ENCODE peak calls at places on chromosomes 12 and 14, in six cellular contexts. M, H, L, R, E and K are unnamed samples.

GRCh38 chr12:48890657-48891418 is 25.2 kb upstream of the RND1 start:
- DNase-seq in M (peak), H (peak), L (peak), R (peak), E (peak), K (peak)

GRCh38 chr12:133190176-133190575 is 8.9 kb downstream of the ZNF268 start:
- DNase-seq in M (no peak), H (no peak), L (no peak), R (no peak), E (no peak), K (no peak)

GRCh38 chr12:123983822-123984485 is 10.9 kb downstream of the ZNF664 start:
- DNase-seq in M (peak), H (peak), L (peak), R (peak), E (no peak), K (peak)

GRCh38 chr12:18811268-18811667 is 73.3 kb downstream of the CAPZA3 start:
- DNase-seq in M (no peak), H (no peak), L (no peak), R (no peak), E (no peak), K (no peak)

GRCh38 chr14:77648520-77649200 is 32.2 kb upstream of the SPTLC2 start:
- DNase-seq in M (no peak), H (no peak), L (no peak), R (no peak), E (no peak), K (no peak)

GRCh38 chr12:7139213-7139612 is 9.0 kb downstream of the CLSTN3 start:
- DNase-seq in M (no peak), H (no peak), L (no peak), R (no peak), E (no peak), K (no peak)

GRCh38 chr12:123223241-123223668 is 9.7 kb downstream of the MPHOSPH9 start:
- DNase-seq in M (no peak), H (no peak), L (no peak), R (no peak), E (no peak), K (no peak)

GRCh38 chr12:12934556-12934955 is 17.4 kb downstream of the GPRC5D start:
- DNase-seq in M (no peak), H (no peak), L (no peak), R (no peak), E (no peak), K (no peak)

GRCh38 chr12:96225003-96225855 is 31.1 kb downstream of the ELK3 start:
- DNase-seq in M (no peak), H (no peak), L (no peak), R (no peak), E (no peak), K (no peak)

GRCh38 chr14:56150645-56151345 is 32.6 kb downstream of the PELI2 start:
- DNase-seq in M (no peak), H (no peak), L (no peak), R (no peak), E (no peak), K (no peak)

GRCh38 chr12:218728-219590 is 5.0 kb upstream of the SLC6A12 start:
- DNase-seq in M (no peak), H (no peak), L (no peak), R (no peak), E (no peak), K (no peak)

GRCh38 chr12:12786716-12787601 is 1.5 kb downstream of the APOLD1 start:
- DNase-seq in M (no peak), H (peak), L (no peak), R (peak), E (peak), K (peak)

GRCh38 chr14:35374273-35374681 is 30.3 kb downstream of the NFKBIA start:
- DNase-seq in M (no peak), H (no peak), L (peak), R (peak), E (no peak), K (peak)

GRCh38 chr12:7869137-7869536 is 3.6 kb downstream of the SLC2A14 start:
- DNase-seq in M (no peak), H (no peak), L (no peak), R (no peak), E (no peak), K (no peak)

GRCh38 chr12:12788675-12789368 is 3.4 kb downstream of the APOLD1 start:
- DNase-seq in M (peak), H (peak), L (peak), R (peak), E (no peak), K (peak)

GRCh38 chr12:77325505-77325904 is 260.1 kb upstream of the E2F7 start:
- DNase-seq in M (no peak), H (no peak), L (no peak), R (no peak), E (peak), K (no peak)

GRCh38 chr12:106032141-106032925 is 106.4 kb downstream of the NUAK1 start:
- DNase-seq in M (no peak), H (no peak), L (no peak), R (peak), E (no peak), K (no peak)

GRCh38 chr12:79973774-79974173 is 38.9 kb upstream of the PPP1R12A start:
- DNase-seq in M (no peak), H (no peak), L (no peak), R (no peak), E (no peak), K (no peak)

GRCh38 chr12:53500119-53500775 is 836 bp upstream of the TARBP2 start:
- DNase-seq in M (no peak), H (no peak), L (peak), R (no peak), E (no peak), K (peak)

GRCh38 chr12:96196781-96197180 is 2.6 kb downstream of the ELK3 start:
- DNase-seq in M (no peak), H (no peak), L (peak), R (no peak), E (no peak), K (no peak)

GRCh38 chr14:29215853-29216252 is 449.3 kb downstream of the FOXG1 start:
- DNase-seq in M (no peak), H (no peak), L (no peak), R (peak), E (no peak), K (no peak)

GRCh38 chr12:8127138-8127537 is 3.7 kb downstream of the CLEC4A start:
- DNase-seq in M (no peak), H (no peak), L (no peak), R (no peak), E (no peak), K (no peak)

GRCh38 chr12:31004666-31005065 is 69.0 kb upstream of the DDX11 start:
- DNase-seq in M (no peak), H (no peak), L (no peak), R (no peak), E (no peak), K (no peak)